ENCODE peak calls at places on chromosomes 1 and 21, in ten cellular contexts. One of them, this sample, is unnamed.
A peak's percentile ranks its signal among the peaks of the same experiment; 100 is the strongest.

GRCh38 chr1:11787251-11787803 is 18.4 kb downstream of the MTHFR start:
- DNase-seq in ovary: peak; percentile 75
- DNase-seq in esophagus squamous epithelium: no peak
- DNase-seq in A549: peak; percentile 30
- DNase-seq in right lobe of liver: peak; percentile 51
- DNase-seq in testis: peak; percentile 72
- DNase-seq in adrenal gland: peak; percentile 81
- DNase-seq in HCT116: no peak
- DNase-seq in lower leg skin: no peak
- DNase-seq in heart left ventricle: peak; percentile 79
- DNase-seq in this sample: peak; percentile 46

GRCh38 chr1:180814258-180814657 is 98.4 kb upstream of the KIAA1614 start:
- DNase-seq in adrenal gland: no peak
- DNase-seq in right lobe of liver: no peak
- DNase-seq in testis: no peak
- DNase-seq in A549: no peak
- DNase-seq in HCT116: no peak
- DNase-seq in ovary: no peak
- DNase-seq in heart left ventricle: no peak
- DNase-seq in esophagus squamous epithelium: no peak
- DNase-seq in lower leg skin: no peak
- DNase-seq in this sample: no peak

GRCh38 chr1:209074575-209075250 is 508.8 kb upstream of the CAMK1G start:
- DNase-seq in esophagus squamous epithelium: no peak
- DNase-seq in HCT116: no peak
- DNase-seq in adrenal gland: no peak
- DNase-seq in lower leg skin: no peak
- DNase-seq in A549: no peak
- DNase-seq in ovary: no peak
- DNase-seq in testis: no peak
- DNase-seq in heart left ventricle: no peak
- DNase-seq in right lobe of liver: no peak
- DNase-seq in this sample: no peak

GRCh38 chr1:167542109-167543032 is 11.2 kb downstream of the CREG1 start:
- DNase-seq in right lobe of liver: no peak
- DNase-seq in lower leg skin: no peak
- DNase-seq in esophagus squamous epithelium: no peak
- DNase-seq in testis: no peak
- DNase-seq in heart left ventricle: no peak
- DNase-seq in ovary: no peak
- DNase-seq in adrenal gland: no peak
- DNase-seq in HCT116: no peak
- DNase-seq in A549: no peak
- DNase-seq in this sample: no peak

GRCh38 chr1:55210990-55211389 is 4.2 kb downstream of the USP24 start:
- DNase-seq in right lobe of liver: no peak
- DNase-seq in adrenal gland: no peak
- DNase-seq in esophagus squamous epithelium: no peak
- DNase-seq in testis: no peak
- DNase-seq in heart left ventricle: no peak
- DNase-seq in ovary: no peak
- DNase-seq in A549: no peak
- DNase-seq in lower leg skin: no peak
- DNase-seq in HCT116: no peak
- DNase-seq in this sample: no peak

GRCh38 chr1:208929575-208929974 is 653.9 kb upstream of the CAMK1G start:
- DNase-seq in A549: no peak
- DNase-seq in HCT116: no peak
- DNase-seq in esophagus squamous epithelium: no peak
- DNase-seq in ovary: no peak
- DNase-seq in right lobe of liver: no peak
- DNase-seq in testis: no peak
- DNase-seq in heart left ventricle: no peak
- DNase-seq in adrenal gland: no peak
- DNase-seq in lower leg skin: no peak
- DNase-seq in this sample: no peak

GRCh38 chr1:197788741-197789476 is 13.6 kb upstream of the DENND1B start:
- DNase-seq in adrenal gland: no peak
- DNase-seq in ovary: no peak
- DNase-seq in lower leg skin: no peak
- DNase-seq in testis: no peak
- DNase-seq in right lobe of liver: no peak
- DNase-seq in HCT116: no peak
- DNase-seq in A549: no peak
- DNase-seq in heart left ventricle: no peak
- DNase-seq in esophagus squamous epithelium: no peak
- DNase-seq in this sample: no peak

GRCh38 chr1:184409011-184409410 is 22.2 kb downstream of the C1orf21 start:
- DNase-seq in heart left ventricle: no peak
- DNase-seq in ovary: no peak
- DNase-seq in adrenal gland: no peak
- DNase-seq in A549: no peak
- DNase-seq in lower leg skin: no peak
- DNase-seq in HCT116: no peak
- DNase-seq in right lobe of liver: no peak
- DNase-seq in esophagus squamous epithelium: no peak
- DNase-seq in testis: no peak
- DNase-seq in this sample: no peak

GRCh38 chr1:155128755-155129473 is 1.2 kb downstream of the EFNA1 start:
- DNase-seq in esophagus squamous epithelium: no peak
- DNase-seq in heart left ventricle: peak; percentile 52
- DNase-seq in ovary: no peak
- DNase-seq in testis: no peak
- DNase-seq in adrenal gland: peak; percentile 58
- DNase-seq in lower leg skin: no peak
- DNase-seq in HCT116: no peak
- DNase-seq in right lobe of liver: peak; percentile 63
- DNase-seq in A549: peak; percentile 42
- DNase-seq in this sample: peak; percentile 75

GRCh38 chr1:231220801-231221200 is 20.2 kb upstream of the GNPAT start:
- DNase-seq in HCT116: no peak
- DNase-seq in testis: no peak
- DNase-seq in esophagus squamous epithelium: no peak
- DNase-seq in ovary: no peak
- DNase-seq in A549: no peak
- DNase-seq in lower leg skin: no peak
- DNase-seq in heart left ventricle: no peak
- DNase-seq in right lobe of liver: no peak
- DNase-seq in adrenal gland: no peak
- DNase-seq in this sample: no peak

GRCh38 chr1:9728451-9729295 is 77.1 kb downstream of the PIK3CD start:
- DNase-seq in testis: no peak
- DNase-seq in ovary: no peak
- DNase-seq in right lobe of liver: no peak
- DNase-seq in lower leg skin: no peak
- DNase-seq in A549: no peak
- DNase-seq in adrenal gland: no peak
- DNase-seq in heart left ventricle: no peak
- DNase-seq in esophagus squamous epithelium: no peak
- DNase-seq in HCT116: no peak
- DNase-seq in this sample: no peak

GRCh38 chr21:42291003-42291750 is 24.0 kb downstream of the TFF3 start:
- DNase-seq in adrenal gland: no peak
- DNase-seq in heart left ventricle: no peak
- DNase-seq in lower leg skin: no peak
- DNase-seq in A549: no peak
- DNase-seq in right lobe of liver: no peak
- DNase-seq in HCT116: no peak
- DNase-seq in ovary: no peak
- DNase-seq in esophagus squamous epithelium: no peak
- DNase-seq in testis: no peak
- DNase-seq in this sample: no peak

GRCh38 chr1:90835172-90835660 is 118.1 kb upstream of the BARHL2 start:
- DNase-seq in heart left ventricle: no peak
- DNase-seq in adrenal gland: no peak
- DNase-seq in lower leg skin: no peak
- DNase-seq in right lobe of liver: no peak
- DNase-seq in esophagus squamous epithelium: no peak
- DNase-seq in A549: no peak
- DNase-seq in HCT116: no peak
- DNase-seq in testis: peak; percentile 26
- DNase-seq in ovary: no peak
- DNase-seq in this sample: no peak

GRCh38 chr1:38025664-38026063 is 13.1 kb downstream of the UTP11 start:
- DNase-seq in testis: no peak
- DNase-seq in HCT116: no peak
- DNase-seq in ovary: no peak
- DNase-seq in right lobe of liver: no peak
- DNase-seq in esophagus squamous epithelium: no peak
- DNase-seq in heart left ventricle: no peak
- DNase-seq in adrenal gland: no peak
- DNase-seq in lower leg skin: no peak
- DNase-seq in A549: no peak
- DNase-seq in this sample: no peak
- TF ChIP-seq POLR2A in testis: no peak
- TF ChIP-seq POLR2A in HCT116: no peak
- TF ChIP-seq POLR2A in ovary: no peak
- TF ChIP-seq POLR2A in right lobe of liver: no peak
- TF ChIP-seq POLR2A in esophagus squamous epithelium: no peak
- TF ChIP-seq POLR2A in heart left ventricle: no peak
- TF ChIP-seq POLR2A in adrenal gland: no peak
- TF ChIP-seq POLR2A in lower leg skin: no peak
- TF ChIP-seq POLR2A in A549: no peak
- TF ChIP-seq POLR2A in this sample: no peak

GRCh38 chr1:41432481-41433280 is 51.8 kb downstream of the EDN2 start:
- DNase-seq in HCT116: peak; percentile 75
- DNase-seq in adrenal gland: peak; percentile 97
- DNase-seq in right lobe of liver: peak; percentile 91
- DNase-seq in testis: peak; percentile 93
- DNase-seq in lower leg skin: peak; percentile 85
- DNase-seq in A549: peak; percentile 87
- DNase-seq in ovary: peak; percentile 80
- DNase-seq in esophagus squamous epithelium: peak; percentile 7
- DNase-seq in heart left ventricle: peak; percentile 92
- DNase-seq in this sample: peak; percentile 92
- TF ChIP-seq POLR2A in HCT116: no peak
- TF ChIP-seq POLR2A in adrenal gland: no peak
- TF ChIP-seq POLR2A in right lobe of liver: no peak
- TF ChIP-seq POLR2A in testis: no peak
- TF ChIP-seq POLR2A in lower leg skin: no peak
- TF ChIP-seq POLR2A in A549: no peak
- TF ChIP-seq POLR2A in ovary: no peak
- TF ChIP-seq POLR2A in esophagus squamous epithelium: no peak
- TF ChIP-seq POLR2A in heart left ventricle: no peak
- TF ChIP-seq POLR2A in this sample: no peak

DNA sequence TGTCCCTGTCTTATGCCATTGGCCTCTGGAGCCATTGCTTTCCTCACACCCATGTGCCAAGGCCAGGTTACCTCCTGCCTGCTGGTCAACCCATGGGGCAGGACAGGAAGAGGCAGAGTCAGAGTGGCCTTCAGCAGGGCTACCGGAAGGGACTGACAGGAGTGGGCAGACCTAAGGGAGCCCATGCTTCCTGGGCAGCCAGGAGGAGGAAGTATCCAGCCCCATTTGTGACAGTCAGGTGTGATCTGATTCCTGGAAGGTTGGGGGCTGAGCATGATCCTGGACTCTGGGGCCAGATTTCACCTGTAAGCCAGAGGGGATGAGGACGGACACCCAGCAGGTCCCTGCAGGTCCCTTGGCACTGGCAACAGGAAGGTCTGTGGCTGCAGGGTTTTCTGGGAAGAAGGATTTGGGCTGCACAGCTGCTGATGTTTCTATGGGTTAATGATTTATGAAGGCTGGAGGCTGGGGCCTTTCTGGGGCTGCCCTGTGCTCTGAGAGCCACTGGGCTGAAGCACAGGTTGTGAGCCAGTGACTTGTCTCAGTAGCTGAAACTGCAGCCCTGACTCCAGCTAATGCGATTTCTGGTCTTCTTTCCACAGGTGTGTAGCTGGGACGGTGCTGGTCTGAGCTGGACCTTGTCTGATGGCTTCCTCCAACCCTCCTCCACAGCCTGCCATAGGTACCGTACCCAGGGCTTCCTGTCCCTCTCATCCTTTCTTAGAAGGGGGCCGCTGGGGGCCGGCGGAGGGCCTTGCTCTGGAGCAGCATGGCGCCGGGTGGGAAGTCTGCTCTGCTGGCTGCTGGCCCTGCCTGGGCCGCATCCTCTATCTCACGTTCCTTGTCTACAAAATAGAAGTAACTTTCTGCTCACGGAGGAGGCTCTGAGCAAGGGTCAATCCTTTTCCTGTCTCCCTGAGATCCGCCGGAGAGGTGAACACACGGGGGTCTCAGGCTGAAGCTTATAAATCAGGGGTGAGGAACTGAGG is 40.7 kb downstream of the ARHGEF10L start:
- DNase-seq in A549: peak; percentile 14
- DNase-seq in ovary: no peak
- DNase-seq in right lobe of liver: peak; percentile 78
- DNase-seq in HCT116: no peak
- DNase-seq in adrenal gland: no peak
- DNase-seq in testis: no peak
- DNase-seq in heart left ventricle: no peak
- DNase-seq in esophagus squamous epithelium: no peak
- DNase-seq in lower leg skin: no peak
- DNase-seq in this sample: peak; percentile 89
- TF ChIP-seq POLR2A in A549: no peak
- TF ChIP-seq POLR2A in ovary: no peak
- TF ChIP-seq POLR2A in right lobe of liver: peak; percentile 81
- TF ChIP-seq POLR2A in HCT116: no peak
- TF ChIP-seq POLR2A in adrenal gland: no peak
- TF ChIP-seq POLR2A in testis: no peak
- TF ChIP-seq POLR2A in heart left ventricle: no peak
- TF ChIP-seq POLR2A in esophagus squamous epithelium: no peak
- TF ChIP-seq POLR2A in lower leg skin: no peak
- TF ChIP-seq POLR2A in this sample: peak; percentile 88

GRCh38 chr1:112395832-112396667 is at the start of gene CTTNBP2NL:
- DNase-seq in heart left ventricle: peak; percentile 99
- DNase-seq in HCT116: peak; percentile 88
- DNase-seq in esophagus squamous epithelium: peak; percentile 57
- DNase-seq in testis: peak; percentile 99
- DNase-seq in adrenal gland: peak; percentile 96
- DNase-seq in A549: peak; percentile 92
- DNase-seq in lower leg skin: peak; percentile 98
- DNase-seq in ovary: peak; percentile 97
- DNase-seq in right lobe of liver: peak; percentile 97
- DNase-seq in this sample: peak; percentile 97
- TF ChIP-seq POLR2A in heart left ventricle: peak; percentile 82
- TF ChIP-seq POLR2A in HCT116: peak; percentile 32
- TF ChIP-seq POLR2A in esophagus squamous epithelium: peak; percentile 79
- TF ChIP-seq POLR2A in testis: no peak
- TF ChIP-seq POLR2A in adrenal gland: peak; percentile 59
- TF ChIP-seq POLR2A in A549: peak; percentile 50
- TF ChIP-seq POLR2A in lower leg skin: no peak
- TF ChIP-seq POLR2A in ovary: peak; percentile 65
- TF ChIP-seq POLR2A in right lobe of liver: peak; percentile 61
- TF ChIP-seq POLR2A in this sample: peak; percentile 85

GRCh38 chr1:21294266-21295058 is 4.2 kb upstream of the ECE1 start:
- DNase-seq in A549: no peak
- DNase-seq in testis: no peak
- DNase-seq in heart left ventricle: no peak
- DNase-seq in adrenal gland: no peak
- DNase-seq in HCT116: peak; percentile 47
- DNase-seq in lower leg skin: no peak
- DNase-seq in ovary: no peak
- DNase-seq in right lobe of liver: no peak
- DNase-seq in esophagus squamous epithelium: no peak
- DNase-seq in this sample: no peak
- TF ChIP-seq POLR2A in A549: no peak
- TF ChIP-seq POLR2A in testis: no peak
- TF ChIP-seq POLR2A in heart left ventricle: no peak
- TF ChIP-seq POLR2A in adrenal gland: peak; percentile 13
- TF ChIP-seq POLR2A in HCT116: no peak
- TF ChIP-seq POLR2A in lower leg skin: no peak
- TF ChIP-seq POLR2A in ovary: no peak
- TF ChIP-seq POLR2A in right lobe of liver: no peak
- TF ChIP-seq POLR2A in esophagus squamous epithelium: peak; percentile 48
- TF ChIP-seq POLR2A in this sample: no peak

GRCh38 chr1:161038523-161039153 is at the start of gene TSTD1:
- DNase-seq in lower leg skin: peak; percentile 52
- DNase-seq in esophagus squamous epithelium: no peak
- DNase-seq in ovary: peak; percentile 72
- DNase-seq in right lobe of liver: peak; percentile 77
- DNase-seq in HCT116: no peak
- DNase-seq in testis: peak; percentile 75
- DNase-seq in adrenal gland: peak; percentile 65
- DNase-seq in heart left ventricle: peak; percentile 63
- DNase-seq in A549: no peak
- DNase-seq in this sample: peak; percentile 79
- TF ChIP-seq POLR2A in lower leg skin: no peak
- TF ChIP-seq POLR2A in esophagus squamous epithelium: peak; percentile 70
- TF ChIP-seq POLR2A in ovary: no peak
- TF ChIP-seq POLR2A in right lobe of liver: peak; percentile 78
- TF ChIP-seq POLR2A in HCT116: peak; percentile 57
- TF ChIP-seq POLR2A in testis: no peak
- TF ChIP-seq POLR2A in adrenal gland: peak; percentile 42
- TF ChIP-seq POLR2A in heart left ventricle: no peak
- TF ChIP-seq POLR2A in A549: no peak
- TF ChIP-seq POLR2A in this sample: peak; percentile 77